ENCODE peak calls at places on chromosome 12, in four cellular contexts. B is HepG2, J is K562, M is GM12878. Z is an unnamed sample.

GRCh38 chr12:24584032-24584675 is 364.7 kb downstream of the BCAT1 start:
- DNase-seq in J (no peak), M (no peak), B (no peak), Z (no peak)

GRCh38 chr12:24845615-24846014 is 103.3 kb downstream of the BCAT1 start:
- DNase-seq in M (no peak), J (no peak), B (no peak), Z (no peak)

GRCh38 chr12:77323778-77324415 is 258.5 kb upstream of the E2F7 start:
- DNase-seq in M (no peak), J (no peak), B (no peak), Z (no peak)

GRCh38 chr12:116552750-116553383 is 6.3 kb upstream of the MAP1LC3B2 start:
- DNase-seq in J (no peak), B (no peak), M (no peak), Z (no peak)

GRCh38 chr12:4307593-4308333 is 13.2 kb upstream of the TIGAR start:
- DNase-seq in B (peak), M (no peak), J (peak), Z (peak)

GRCh38 chr12:62484234-62484633 is 17.6 kb downstream of the MON2 start:
- DNase-seq in B (no peak), J (no peak), M (no peak), Z (no peak)

GRCh38 chr12:24938341-24938740 is 10.6 kb downstream of the BCAT1 start:
- DNase-seq in M (no peak), J (no peak), B (no peak), Z (no peak)

GRCh38 chr12:51961834-51962233 is 10.3 kb downstream of the ACVR1B start:
- DNase-seq in B (peak), M (no peak), J (no peak), Z (no peak)

GRCh38 chr12:128726866-128727265 is 96.9 kb downstream of the SLC15A4 start:
- DNase-seq in J (no peak), M (no peak), B (no peak), Z (no peak)

GRCh38 chr12:69000540-69001243 is 67.7 kb upstream of the CPM start:
- DNase-seq in B (no peak), J (no peak), M (no peak), Z (no peak)

GRCh38 chr12:23949212-23950010 is at the start of gene SOX5:
- DNase-seq in M (no peak), B (peak), J (peak), Z (peak)

GRCh38 chr12:11795192-11795909 is 145.9 kb downstream of the ETV6 start:
- DNase-seq in M (no peak), B (no peak), J (no peak), Z (no peak)

GRCh38 chr12:106149096-106149784 is 10.5 kb upstream of the NUAK1 start:
- DNase-seq in J (peak), M (no peak), B (no peak), Z (no peak)

GRCh38 chr12:42140901-42141300 is 3.8 kb downstream of the GXYLT1 start:
- DNase-seq in M (no peak), J (no peak), B (peak), Z (no peak)

GRCh38 chr12:62676521-62677307 is 210.1 kb downstream of the MON2 start:
- DNase-seq in J (no peak), B (no peak), M (no peak), Z (no peak)

GRCh38 chr12:541676-542289 is 82.0 kb downstream of the B4GALNT3 start:
- DNase-seq in B (no peak), M (no peak), J (no peak), Z (no peak)

GRCh38 chr12:105706321-105706972 is 376.0 kb downstream of the C12orf75 start:
- DNase-seq in B (no peak), J (no peak), M (no peak), Z (no peak)

GRCh38 chr12:112810235-112810917 is 18.8 kb downstream of the RPH3A start:
- DNase-seq in J (no peak), B (no peak), M (no peak), Z (no peak)

GRCh38 chr12:42094277-42094676 is 50.4 kb downstream of the GXYLT1 start:
- DNase-seq in J (peak), M (no peak), B (no peak), Z (no peak)

GRCh38 chr12:29030006-29030405 is 119.1 kb upstream of the FAR2 start:
- DNase-seq in J (no peak), B (no peak), M (no peak), Z (no peak)

GRCh38 chr12:109477185-109477962 is at the start of the genes KCTD10 and UBE3B:
- DNase-seq in B (peak), J (peak), M (peak), Z (peak)

GRCh38 chr12:128458301-128458974 is 191.5 kb downstream of the TMEM132C start:
- DNase-seq in M (no peak), B (no peak), J (no peak), Z (no peak)

GRCh38 chr12:131487379-131488129 is 223.3 kb upstream of the SFSWAP start:
- DNase-seq in M (no peak), J (no peak), B (no peak), Z (no peak)

GRCh38 chr12:3137268-3137761 is 60.1 kb downstream of the TSPAN9 start:
- DNase-seq in B (no peak), J (no peak), M (no peak), Z (no peak)

GRCh38 chr12:104846056-104846762 is 111.9 kb downstream of the SLC41A2 start:
- DNase-seq in M (no peak), B (no peak), J (no peak), Z (no peak)

GRCh38 chr12:97142737-97143450 is 235.8 kb downstream of the NEDD1 start:
- DNase-seq in J (no peak), M (no peak), B (no peak), Z (no peak)

DNA sequence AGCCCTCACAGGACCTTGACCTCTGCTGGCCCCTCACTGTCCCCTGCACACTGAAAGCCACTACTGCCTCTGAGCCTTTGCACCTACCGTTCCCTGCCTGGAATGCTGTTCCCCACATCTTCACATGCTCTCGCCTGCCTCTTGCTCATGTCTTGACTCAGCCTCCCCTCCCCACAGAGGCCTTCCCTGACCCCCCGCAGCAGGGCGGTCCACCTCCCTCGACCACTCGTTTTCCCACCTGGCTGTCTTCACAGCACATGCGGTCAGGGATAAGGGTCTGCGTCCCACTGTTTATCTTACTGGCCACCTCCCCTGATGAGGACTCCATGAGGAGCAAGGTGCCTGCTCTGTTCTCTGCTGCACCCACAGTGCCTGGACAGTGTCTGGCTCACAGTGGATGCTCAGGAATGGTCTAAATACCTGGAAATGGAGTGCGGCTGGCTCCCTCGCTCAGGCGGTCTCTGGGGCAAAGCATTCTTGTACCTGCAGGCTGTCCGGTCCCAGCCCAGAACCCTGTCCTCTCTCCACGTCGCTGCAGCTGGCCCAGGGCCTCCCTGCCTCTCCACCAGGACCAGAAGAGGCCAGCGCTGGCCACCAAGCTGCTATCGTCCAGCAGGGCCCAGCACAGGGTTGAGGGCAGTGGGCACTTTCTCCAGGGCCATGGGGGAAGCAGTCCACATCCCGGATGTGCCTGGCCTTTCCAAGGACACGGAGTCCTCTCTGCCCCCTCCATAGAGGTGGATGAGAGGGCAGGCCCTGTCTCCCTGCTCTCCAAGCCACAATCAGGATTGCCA is 107.4 kb downstream of the NCOR2 start:
- DNase-seq in B (no peak), M (no peak), J (no peak), Z (no peak)
- TF ChIP-seq TARDBP in B (no peak), M (no peak), J (no peak), Z (no peak)

GRCh38 chr12:92466391-92467305 is 236.1 kb upstream of the PLEKHG7 start:
- DNase-seq in B (no peak), J (no peak), M (peak), Z (no peak)
- TF ChIP-seq TARDBP in B (no peak), J (no peak), M (no peak), Z (no peak)

DNA sequence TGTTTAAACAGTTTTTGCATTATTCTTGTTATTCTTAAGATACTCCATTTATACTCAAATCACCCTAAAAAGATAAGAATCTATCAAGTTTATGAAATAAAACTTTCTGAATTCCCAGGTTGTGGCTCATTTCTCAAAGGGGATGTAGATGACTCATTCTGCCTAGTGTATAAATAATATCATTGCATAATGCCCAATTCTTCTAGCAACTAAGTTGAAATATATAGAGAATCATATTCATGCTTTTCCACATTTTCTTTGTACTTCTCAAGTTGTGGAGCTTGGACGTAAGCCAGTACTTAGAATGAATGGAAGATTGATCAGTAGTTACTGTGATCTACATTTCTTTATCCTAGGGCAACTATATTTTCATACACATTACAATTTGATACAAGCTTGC is 201.1 kb downstream of the PPFIA2 start:
- DNase-seq in J (no peak), B (no peak), M (no peak), Z (no peak)
- TF ChIP-seq TARDBP in J (no peak), B (no peak), M (no peak), Z (no peak)

DNA sequence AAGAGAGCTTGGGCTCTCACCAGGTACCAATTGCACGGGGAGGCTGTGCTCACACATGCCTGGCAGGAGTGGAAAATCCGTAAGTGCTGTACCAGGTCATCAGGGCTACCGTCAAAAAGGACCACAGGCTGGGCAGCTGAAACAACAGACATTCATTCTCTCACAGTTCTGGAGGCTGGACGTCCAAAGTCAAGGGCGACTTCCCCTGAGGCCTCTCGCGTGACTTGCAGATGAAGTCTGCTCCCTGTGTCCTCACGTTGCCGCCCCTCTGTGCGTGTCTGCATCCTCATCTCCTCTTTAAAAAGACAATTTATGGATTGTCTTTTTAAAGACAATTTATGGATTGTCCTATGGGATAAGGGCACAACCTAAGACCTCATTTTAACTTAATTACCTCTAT is 73.8 kb upstream of the FZD10 start:
- DNase-seq in B (no peak), M (no peak), J (no peak), Z (no peak)
- TF ChIP-seq TARDBP in B (no peak), M (no peak), J (no peak), Z (no peak)

GRCh38 chr12:47349770-47350408 is 270.1 kb upstream of the AMIGO2 start:
- DNase-seq in J (no peak), B (no peak), M (no peak), Z (no peak)
- TF ChIP-seq TARDBP in J (no peak), B (no peak), M (no peak), Z (no peak)

GRCh38 chr12:92221916-92222315 is 76.3 kb upstream of the BTG1 start:
- DNase-seq in M (no peak), J (no peak), B (no peak), Z (no peak)

GRCh38 chr12:92224685-92225331 is 79.2 kb upstream of the BTG1 start:
- DNase-seq in J (peak), B (no peak), M (no peak), Z (no peak)

GRCh38 chr12:92226961-92227360 is 81.3 kb upstream of the BTG1 start:
- DNase-seq in M (no peak), J (peak), B (no peak), Z (no peak)

DNA sequence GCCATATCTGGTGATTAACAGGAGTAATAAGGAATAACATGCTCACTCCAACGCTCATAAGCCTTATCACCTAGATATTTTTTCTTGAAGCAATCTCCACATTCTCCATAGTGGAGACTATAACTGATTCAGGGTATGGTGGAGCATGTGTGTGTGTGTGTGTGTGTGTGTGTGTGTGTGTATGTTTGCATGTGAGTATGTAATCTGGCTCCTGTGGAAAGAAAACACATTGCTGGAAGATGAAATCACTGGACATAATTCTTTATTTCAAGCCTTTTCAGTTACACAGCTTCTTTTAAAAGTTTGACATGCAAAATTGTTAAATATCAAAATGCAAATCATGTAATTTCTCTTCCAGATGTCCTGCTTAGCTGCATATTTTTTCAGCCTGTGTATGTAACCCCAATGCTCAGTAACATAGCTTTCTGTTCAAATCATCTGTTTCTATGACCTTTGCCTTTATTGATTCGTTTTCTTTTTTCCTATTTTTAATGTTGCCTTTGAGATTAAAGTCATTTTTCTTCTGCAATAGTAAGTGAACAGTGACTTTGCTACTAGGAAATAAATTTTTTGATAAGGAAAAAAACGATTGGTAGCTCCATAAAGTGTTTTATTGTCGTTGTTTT is 80.5 kb upstream of the BTG1 start:
- DNase-seq in M (no peak), J (no peak), B (no peak), Z (no peak)
- TF ChIP-seq TARDBP in M (no peak), J (no peak), B (no peak), Z (no peak)